ENCODE peak calls at places on chromosomes 5 and 9, in six cellular contexts. N is mesendoderm, C is IMR-90, G is mesenchymal stem cell, K is H1, R is trophoblast cell. D is an unnamed sample.

GRCh38 chr5:91098581-91098980 is 284.5 kb downstream of the ARRDC3 start:
- DNase-seq in N (no peak), C (no peak), G (no peak), K (no peak), R (no peak), D (no peak)

GRCh38 chr5:178668579-178668978 is 41.7 kb upstream of the CLK4 start:
- DNase-seq in N (no peak), C (no peak), G (no peak), K (no peak), R (peak; percentile 65), D (no peak)

GRCh38 chr9:108750656-108751175 is 105.1 kb downstream of the ACTL7B start:
- DNase-seq in N (no peak), C (no peak), G (no peak), K (no peak), R (no peak), D (no peak)

GRCh38 chr5:74201334-74202081 is 439.0 kb downstream of the ENC1 start:
- DNase-seq in N (no peak), C (peak; percentile 51), G (peak; percentile 32), K (no peak), R (peak; percentile 46), D (no peak)

GRCh38 chr5:15717002-15717401 is 217.0 kb downstream of the FBXL7 start:
- DNase-seq in N (peak; percentile 64), C (peak; percentile 50), G (peak; percentile 42), K (no peak), R (no peak), D (no peak)

GRCh38 chr5:143225511-143225910 is 178.0 kb downstream of the NR3C1 start:
- DNase-seq in N (no peak), C (no peak), G (no peak), K (no peak), R (no peak), D (no peak)

GRCh38 chr9:70954126-70954525 is 167.3 kb downstream of the TRPM3 start:
- DNase-seq in N (peak; percentile 98), C (peak; percentile 90), G (peak; percentile 68), K (no peak), R (peak; percentile 88), D (peak; percentile 29)

GRCh38 chr5:176886336-176887251 is 12.6 kb downstream of the HK3 start:
- DNase-seq in N (no peak), C (no peak), G (no peak), K (no peak), R (no peak), D (no peak)

GRCh38 chr5:34487202-34487879 is 168.8 kb upstream of the RAI14 start:
- DNase-seq in N (no peak), C (peak; percentile 97), G (peak; percentile 93), K (peak; percentile 32), R (peak; percentile 88), D (no peak)

GRCh38 chr5:43040287-43041098 is at the start of gene ANXA2R:
- DNase-seq in N (peak; percentile 96), C (peak; percentile 97), G (peak; percentile 95), K (peak; percentile 88), R (peak; percentile 100), D (no peak)

GRCh38 chr9:116589392-116590354 is 97.4 kb upstream of the TRIM32 start:
- DNase-seq in N (peak; percentile 96), C (peak; percentile 69), G (peak; percentile 50), K (peak; percentile 80), R (peak; percentile 84), D (no peak)

GRCh38 chr9:88076286-88077070 is 61.8 kb downstream of the SPATA31C2 start:
- DNase-seq in N (peak; percentile 83), C (peak; percentile 55), G (peak; percentile 88), K (peak; percentile 83), R (peak; percentile 93), D (peak; percentile 54)

GRCh38 chr5:7214906-7215416 is 181.0 kb upstream of the ADCY2 start:
- DNase-seq in N (no peak), C (no peak), G (no peak), K (no peak), R (no peak), D (no peak)

GRCh38 chr5:143679777-143680176 is 132.2 kb upstream of the HMHB1 start:
- DNase-seq in N (no peak), C (peak; percentile 56), G (peak; percentile 58), K (no peak), R (no peak), D (no peak)

GRCh38 chr5:107968998-107969397 is 298.3 kb upstream of the EFNA5 start:
- DNase-seq in N (no peak), C (peak; percentile 56), G (peak; percentile 48), K (no peak), R (no peak), D (no peak)

GRCh38 chr9:16559418-16560188 is 310.9 kb downstream of the BNC2 start:
- DNase-seq in N (peak; percentile 52), C (no peak), G (no peak), K (no peak), R (no peak), D (no peak)

GRCh38 chr5:126552614-126553013 is 42.4 kb downstream of the ALDH7A1 start:
- DNase-seq in N (no peak), C (peak; percentile 6), G (no peak), K (peak; percentile 1), R (no peak), D (no peak)

GRCh38 chr5:5150667-5151066 is 10.5 kb downstream of the ADAMTS16 start:
- DNase-seq in N (no peak), C (no peak), G (no peak), K (no peak), R (no peak), D (no peak)

GRCh38 chr9:90815183-90815943 is 13.7 kb downstream of the SYK start:
- DNase-seq in N (peak; percentile 10), C (peak; percentile 2), G (peak; percentile 86), K (no peak), R (peak; percentile 23), D (no peak)

DNA sequence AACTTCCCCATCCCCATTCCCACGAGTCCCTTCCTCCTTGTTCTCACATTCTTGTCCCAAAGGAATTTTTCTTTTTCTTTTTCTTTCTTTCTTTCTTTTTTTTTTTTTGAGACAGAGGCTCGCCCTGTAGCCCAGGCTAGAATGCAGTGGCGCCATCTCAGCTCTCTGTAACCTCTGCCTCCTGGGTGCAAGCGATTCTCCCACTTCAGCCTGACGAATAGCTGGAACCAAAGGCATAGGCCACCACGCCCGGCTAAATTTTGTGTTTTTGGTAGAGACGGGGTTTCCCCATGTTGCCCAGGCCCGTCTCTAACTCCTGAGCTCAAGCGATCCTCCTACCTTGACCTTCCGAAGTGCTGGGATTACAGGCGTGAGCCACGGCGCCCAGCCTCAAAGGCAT is 751 bp downstream of the DNAI1 start:
- DNase-seq in N (no peak), C (no peak), G (no peak), K (no peak), R (no peak), D (no peak)
- H3K4me3 ChIP-seq in N (no peak overlapping the region), C (no peak overlapping the region), G (no peak overlapping the region), K (no peak overlapping the region), R (no peak overlapping the region), D (no peak overlapping the region)

GRCh38 chr5:139600336-139600949 is 39.3 kb downstream of the UBE2D2 start:
- DNase-seq in N (no peak), C (peak; percentile 86), G (peak; percentile 86), K (no peak), R (peak; percentile 88), D (no peak)

GRCh38 chr5:139601429-139601828 is 40.3 kb downstream of the UBE2D2 start:
- DNase-seq in N (no peak), C (no peak), G (no peak), K (no peak), R (peak; percentile 50), D (no peak)

DNA sequence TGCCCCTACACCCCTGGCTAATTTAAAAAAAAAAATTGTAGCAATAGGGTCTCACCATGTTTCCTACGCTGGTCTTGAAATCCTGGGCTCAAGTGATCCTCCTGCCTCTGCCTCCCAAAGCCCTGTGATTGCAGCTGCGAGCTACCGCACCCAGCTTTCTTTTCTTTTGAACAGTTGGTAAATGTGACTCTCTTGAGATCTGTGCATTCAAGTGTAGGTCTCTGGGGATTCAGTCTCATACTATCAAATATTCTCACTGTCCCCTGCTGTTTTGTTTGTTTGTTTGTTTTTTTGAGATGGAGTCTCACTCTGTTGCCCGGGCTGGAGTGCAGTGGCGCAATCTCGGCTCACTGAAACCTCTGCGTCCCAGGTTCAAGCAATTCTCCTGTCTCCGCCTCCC is 42.3 kb upstream of the CXXC5 start:
- DNase-seq in N (no peak), C (no peak), G (no peak), K (no peak), R (no peak), D (no peak)
- H3K4me1 ChIP-seq in N (no peaks in the 10 kb centered on the region), C (no peaks in the 10 kb centered on the region), G (peaks cover under 1% of the 10 kb centered on the region), K (no peaks in the 10 kb centered on the region), R (no peaks in the 10 kb centered on the region), D (no peaks in the 10 kb centered on the region)

DNA sequence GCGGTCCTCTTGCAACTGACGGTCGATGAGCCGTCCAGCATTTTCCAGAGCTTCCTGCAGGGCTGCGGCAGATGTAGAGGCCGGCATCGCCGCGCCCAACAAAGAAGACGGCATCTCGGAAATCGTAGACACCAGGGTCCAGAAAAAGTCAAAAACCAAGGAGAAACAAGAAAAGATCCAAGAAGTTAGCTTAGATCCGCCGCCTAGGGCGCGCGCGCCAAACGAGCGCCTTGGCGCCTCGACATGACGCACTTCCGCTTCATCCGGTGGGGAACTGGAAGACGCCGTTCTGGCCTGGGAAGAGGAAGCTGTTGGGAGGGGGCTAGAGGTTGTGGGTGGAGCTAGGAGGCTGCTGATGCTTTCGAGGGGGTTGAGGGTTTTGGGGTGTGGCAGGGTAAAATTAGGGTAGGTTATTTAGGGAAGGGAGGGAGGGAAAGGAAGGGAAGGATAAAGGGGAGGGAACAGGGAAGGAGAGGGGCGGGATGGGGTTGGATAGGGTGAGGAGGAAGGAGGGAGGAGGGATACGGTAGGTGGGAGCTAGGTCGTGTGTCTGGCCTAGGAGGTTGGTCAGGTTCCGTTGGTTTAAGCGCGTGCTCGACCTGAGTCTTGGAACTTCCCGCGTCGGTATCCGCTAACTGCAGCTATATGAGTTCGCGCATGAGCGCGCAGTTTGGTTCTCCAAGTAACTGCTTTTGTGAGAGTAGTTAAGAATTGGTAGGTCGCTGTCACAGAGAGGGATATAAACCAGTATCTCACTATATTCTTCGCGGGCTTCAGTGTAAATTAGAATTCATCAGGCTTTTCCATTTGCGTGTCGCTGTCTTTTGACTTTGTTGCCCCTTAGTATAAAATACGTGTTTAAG is at the start of gene NUP155:
- DNase-seq in N (peak; percentile 99), C (peak; percentile 95), G (peak; percentile 95), K (peak; percentile 90), R (peak; percentile 94), D (peak; percentile 87)
- H3K4ac ChIP-seq in N (no peak within 1 kb of the TSS), C (peak within 1 kb of the TSS; percentile 79), G (peak within 1 kb of the TSS; percentile 56), K (peak within 1 kb of the TSS; percentile 29), R (peak within 1 kb of the TSS; percentile 35), D (no peak within 1 kb of the TSS)

GRCh38 chr9:93436218-93436617 is 15.3 kb upstream of the FAM120A start:
- DNase-seq in N (no peak), C (no peak), G (no peak), K (no peak), R (peak; percentile 89), D (no peak)

GRCh38 chr9:93431498-93432105 is 19.9 kb upstream of the FAM120A start:
- DNase-seq in N (no peak), C (no peak), G (no peak), K (no peak), R (peak; percentile 33), D (no peak)

GRCh38 chr9:93434056-93434455 is 17.4 kb upstream of the FAM120A start:
- DNase-seq in N (no peak), C (no peak), G (no peak), K (no peak), R (no peak), D (no peak)

GRCh38 chr9:93435386-93435785 is 16.1 kb upstream of the FAM120A start:
- DNase-seq in N (no peak), C (no peak), G (no peak), K (no peak), R (peak; percentile 90), D (no peak)

GRCh38 chr9:93432964-93433363 is 18.5 kb upstream of the FAM120A start:
- DNase-seq in N (no peak), C (no peak), G (no peak), K (no peak), R (no peak), D (no peak)
- H3K4me3 ChIP-seq in N (no peak overlapping the region), C (no peak overlapping the region), G (no peak overlapping the region), K (no peak overlapping the region), R (no peak overlapping the region), D (no peak overlapping the region)